ENCODE peak calls at places on chromosomes 12 and 14, in five cellular contexts. One of them, this sample, is unnamed.

GRCh38 chr14:76121089-76121748 is 30.5 kb upstream of the GPATCH2L start:
- DNase-seq in A549: no peak
- DNase-seq in endodermal cell: no peak
- DNase-seq in psoas muscle: no peak
- DNase-seq in heart right ventricle: no peak
- DNase-seq in this sample: no peak

GRCh38 chr14:100593751-100594624 is 6.8 kb upstream of the BEGAIN start:
- DNase-seq in psoas muscle: no peak
- DNase-seq in heart right ventricle: no peak
- DNase-seq in endodermal cell: peak; percentile 28
- DNase-seq in A549: no peak
- DNase-seq in this sample: no peak

GRCh38 chr12:109760031-109760929 is 46.7 kb downstream of the FAM222A start:
- DNase-seq in psoas muscle: peak; percentile 41
- DNase-seq in endodermal cell: peak; percentile 47
- DNase-seq in A549: no peak
- DNase-seq in heart right ventricle: peak; percentile 64
- DNase-seq in this sample: peak; percentile 24

GRCh38 chr12:113298861-113299545 is 35.9 kb downstream of the SLC8B1 start:
- DNase-seq in heart right ventricle: peak; percentile 83
- DNase-seq in psoas muscle: peak; percentile 89
- DNase-seq in A549: no peak
- DNase-seq in endodermal cell: peak; percentile 67
- DNase-seq in this sample: no peak

GRCh38 chr12:12902036-12902435 is 10.7 kb downstream of the GPRC5A start:
- DNase-seq in endodermal cell: no peak
- DNase-seq in heart right ventricle: no peak
- DNase-seq in A549: no peak
- DNase-seq in psoas muscle: no peak
- DNase-seq in this sample: no peak

GRCh38 chr14:60183724-60184596 is 18.8 kb upstream of the DHRS7 start:
- DNase-seq in psoas muscle: no peak
- DNase-seq in A549: peak; percentile 12
- DNase-seq in heart right ventricle: no peak
- DNase-seq in endodermal cell: no peak
- DNase-seq in this sample: peak; percentile 73

GRCh38 chr12:22415342-22416309 is 81.1 kb upstream of the ST8SIA1 start:
- DNase-seq in psoas muscle: no peak
- DNase-seq in endodermal cell: no peak
- DNase-seq in A549: no peak
- DNase-seq in heart right ventricle: no peak
- DNase-seq in this sample: no peak

GRCh38 chr14:24972844-24973243 is 77.1 kb downstream of the STXBP6 start:
- DNase-seq in psoas muscle: no peak
- DNase-seq in endodermal cell: no peak
- DNase-seq in heart right ventricle: no peak
- DNase-seq in A549: no peak
- DNase-seq in this sample: no peak

GRCh38 chr12:57844725-57845477 is 1.6 kb downstream of the CTDSP2 start:
- DNase-seq in heart right ventricle: peak; percentile 69
- DNase-seq in A549: peak; percentile 71
- DNase-seq in psoas muscle: peak; percentile 93
- DNase-seq in endodermal cell: peak; percentile 91
- DNase-seq in this sample: peak; percentile 98

GRCh38 chr12:65930114-65930828 is 106.0 kb downstream of the HMGA2 start:
- DNase-seq in endodermal cell: no peak
- DNase-seq in psoas muscle: no peak
- DNase-seq in A549: no peak
- DNase-seq in heart right ventricle: no peak
- DNase-seq in this sample: no peak

GRCh38 chr14:31312934-31313333 is 105.3 kb upstream of the HECTD1 start:
- DNase-seq in psoas muscle: no peak
- DNase-seq in endodermal cell: no peak
- DNase-seq in heart right ventricle: no peak
- DNase-seq in A549: no peak
- DNase-seq in this sample: no peak

GRCh38 chr12:94172031-94172430 is 23.7 kb downstream of the PLXNC1 start:
- DNase-seq in endodermal cell: no peak
- DNase-seq in heart right ventricle: no peak
- DNase-seq in A549: no peak
- DNase-seq in psoas muscle: no peak
- DNase-seq in this sample: no peak

GRCh38 chr12:97716356-97716755 is 253.8 kb downstream of the RMST start:
- DNase-seq in A549: peak; percentile 5
- DNase-seq in endodermal cell: peak; percentile 72
- DNase-seq in heart right ventricle: no peak
- DNase-seq in psoas muscle: no peak
- DNase-seq in this sample: peak; percentile 17

GRCh38 chr12:91613223-91613779 is 430.7 kb upstream of the DCN start:
- DNase-seq in psoas muscle: no peak
- DNase-seq in A549: no peak
- DNase-seq in endodermal cell: no peak
- DNase-seq in heart right ventricle: no peak
- DNase-seq in this sample: no peak

GRCh38 chr14:36771256-36771655 is 109.6 kb downstream of the PAX9 start:
- DNase-seq in heart right ventricle: no peak
- DNase-seq in endodermal cell: no peak
- DNase-seq in psoas muscle: no peak
- DNase-seq in A549: no peak
- DNase-seq in this sample: no peak

GRCh38 chr14:71243697-71244096 is 336.4 kb downstream of the PCNX1 start:
- DNase-seq in psoas muscle: no peak
- DNase-seq in endodermal cell: no peak
- DNase-seq in A549: no peak
- DNase-seq in heart right ventricle: no peak
- DNase-seq in this sample: no peak

GRCh38 chr12:65278576-65279386 is at the start of gene MSRB3:
- DNase-seq in heart right ventricle: peak; percentile 81
- DNase-seq in endodermal cell: peak; percentile 93
- DNase-seq in psoas muscle: peak; percentile 89
- DNase-seq in A549: peak; percentile 81
- DNase-seq in this sample: peak; percentile 78

GRCh38 chr14:100915582-100915981 is 12.1 kb upstream of the RTL1 start:
- DNase-seq in heart right ventricle: no peak
- DNase-seq in A549: no peak
- DNase-seq in endodermal cell: no peak
- DNase-seq in psoas muscle: no peak
- DNase-seq in this sample: no peak

GRCh38 chr12:52768479-52769200 is 8.5 kb downstream of the KRT76 start:
- DNase-seq in A549: no peak
- DNase-seq in heart right ventricle: no peak
- DNase-seq in endodermal cell: no peak
- DNase-seq in psoas muscle: no peak
- DNase-seq in this sample: no peak

GRCh38 chr12:132239796-132240668 is 89.4 kb downstream of the GALNT9 start:
- DNase-seq in A549: no peak
- DNase-seq in psoas muscle: no peak
- DNase-seq in heart right ventricle: no peak
- DNase-seq in endodermal cell: no peak
- DNase-seq in this sample: no peak

GRCh38 chr12:82740129-82741000 is 53.7 kb downstream of the TMTC2 start:
- DNase-seq in A549: peak; percentile 48
- DNase-seq in endodermal cell: peak; percentile 77
- DNase-seq in psoas muscle: no peak
- DNase-seq in heart right ventricle: no peak
- DNase-seq in this sample: no peak

GRCh38 chr14:105999361-106000028 is 473.1 kb downstream of the TMEM121 start:
- DNase-seq in A549: no peak
- DNase-seq in heart right ventricle: peak; percentile 63
- DNase-seq in psoas muscle: peak; percentile 67
- DNase-seq in endodermal cell: peak; percentile 72
- DNase-seq in this sample: peak; percentile 54

GRCh38 chr12:102063066-102063465 is 1.3 kb upstream of the WASHC3 start:
- DNase-seq in heart right ventricle: no peak
- DNase-seq in A549: no peak
- DNase-seq in endodermal cell: no peak
- DNase-seq in psoas muscle: no peak
- DNase-seq in this sample: peak; percentile 40
- H3K4me3 ChIP-seq in heart right ventricle: no peak overlapping the region
- H3K4me3 ChIP-seq in A549: no peak overlapping the region
- H3K4me3 ChIP-seq in endodermal cell: no peak overlapping the region
- H3K4me3 ChIP-seq in psoas muscle: no peak overlapping the region
- H3K4me3 ChIP-seq in this sample: peak overlapping the region; percentile 47

GRCh38 chr12:124388038-124388676 is 93.3 kb downstream of the RFLNA start:
- DNase-seq in heart right ventricle: no peak
- DNase-seq in psoas muscle: no peak
- DNase-seq in endodermal cell: no peak
- DNase-seq in A549: no peak
- DNase-seq in this sample: no peak
- H3K27ac ChIP-seq in heart right ventricle: peak overlapping the region; percentile 99
- H3K27ac ChIP-seq in psoas muscle: peak overlapping the region; percentile 96
- H3K27ac ChIP-seq in endodermal cell: no peak overlapping the region
- H3K27ac ChIP-seq in A549: peak overlapping the region; percentile 100
- H3K27ac ChIP-seq in this sample: peak overlapping the region; percentile 61

DNA sequence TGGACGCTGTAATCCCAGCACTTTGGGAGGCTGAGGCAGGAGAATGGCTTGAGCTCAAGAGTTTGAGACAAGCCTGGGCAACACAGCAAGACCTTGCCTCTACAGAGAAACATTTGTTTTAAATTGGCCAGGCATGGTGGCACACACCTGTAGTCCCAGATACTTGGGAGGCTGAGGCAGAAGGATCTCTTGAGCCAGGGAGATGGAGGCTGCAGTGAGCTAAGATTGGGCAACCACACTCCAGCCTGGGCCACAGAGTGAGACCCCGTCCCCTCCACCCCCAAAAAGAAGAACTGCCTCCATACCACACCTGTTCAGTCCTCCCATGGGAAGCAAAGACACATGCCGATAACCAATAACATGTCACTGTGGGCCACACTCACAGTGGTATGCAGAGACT is 19.2 kb downstream of the CCDC85C start:
- DNase-seq in endodermal cell: no peak
- DNase-seq in heart right ventricle: no peak
- DNase-seq in psoas muscle: no peak
- DNase-seq in A549: no peak
- DNase-seq in this sample: no peak
- H3K4me3 ChIP-seq in endodermal cell: no peak overlapping the region
- H3K4me3 ChIP-seq in heart right ventricle: no peak overlapping the region
- H3K4me3 ChIP-seq in psoas muscle: no peak overlapping the region
- H3K4me3 ChIP-seq in A549: no peak overlapping the region
- H3K4me3 ChIP-seq in this sample: no peak overlapping the region

GRCh38 chr14:77682158-77682553 is 25.7 kb downstream of the ALKBH1 start:
- DNase-seq in heart right ventricle: no peak
- DNase-seq in endodermal cell: no peak
- DNase-seq in psoas muscle: no peak
- DNase-seq in A549: no peak
- DNase-seq in this sample: no peak

DNA sequence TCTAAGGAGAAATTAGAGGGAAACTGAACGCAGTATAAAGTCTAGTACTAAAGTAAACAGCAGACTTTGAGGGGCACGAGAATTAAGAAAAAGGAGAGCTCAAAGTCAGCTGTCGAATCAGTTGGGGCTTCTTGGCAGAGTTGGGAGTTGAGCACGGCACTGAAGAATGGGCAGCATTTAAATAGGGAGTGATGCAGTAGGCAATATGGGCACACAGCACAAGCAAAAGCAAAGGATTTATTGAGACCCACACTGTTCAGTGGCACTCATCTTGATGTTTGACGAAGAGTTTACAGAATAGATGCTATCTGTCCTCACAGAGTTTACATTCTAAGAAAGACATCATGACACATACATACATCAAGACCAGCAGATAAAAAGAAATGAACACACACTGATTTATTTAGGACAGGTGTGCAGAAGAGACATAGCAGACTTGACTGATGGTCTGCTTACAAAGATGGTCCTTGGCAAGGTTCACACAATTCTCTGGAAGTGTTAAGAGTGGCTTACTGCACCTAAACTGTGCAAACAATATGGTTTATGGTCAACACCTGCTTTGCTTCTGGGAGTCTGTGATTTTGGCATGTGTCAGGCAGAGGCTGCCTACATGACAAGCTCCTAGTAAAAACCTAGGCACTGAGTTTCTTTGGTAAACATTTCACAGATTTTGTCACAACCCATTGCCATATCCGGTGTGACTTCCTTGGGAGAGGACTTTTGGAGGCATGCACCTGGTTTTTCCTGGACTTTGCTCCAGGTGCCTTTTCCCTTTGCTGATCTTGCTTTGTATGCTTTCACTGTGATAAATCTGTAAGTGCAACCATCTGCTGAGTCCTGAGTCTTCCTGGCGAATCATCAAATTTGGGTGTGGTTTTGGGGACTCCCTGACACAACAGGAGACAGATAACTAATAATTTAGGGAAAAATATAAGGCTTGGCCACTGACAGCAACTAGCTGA is 26.3 kb downstream of the ALKBH1 start:
- DNase-seq in A549: no peak
- DNase-seq in heart right ventricle: no peak
- DNase-seq in endodermal cell: no peak
- DNase-seq in psoas muscle: no peak
- DNase-seq in this sample: no peak
- H3K27ac ChIP-seq in A549: no peak overlapping the region
- H3K27ac ChIP-seq in heart right ventricle: peak overlapping the region; percentile 54
- H3K27ac ChIP-seq in endodermal cell: no peak overlapping the region
- H3K27ac ChIP-seq in psoas muscle: peak overlapping the region; percentile 67
- H3K27ac ChIP-seq in this sample: no peak overlapping the region

GRCh38 chr14:104448321-104448720 is 131.2 kb upstream of the C14orf180 start:
- DNase-seq in A549: no peak
- DNase-seq in heart right ventricle: no peak
- DNase-seq in endodermal cell: no peak
- DNase-seq in psoas muscle: no peak
- DNase-seq in this sample: no peak

GRCh38 chr14:104447750-104448149 is 131.8 kb upstream of the C14orf180 start:
- DNase-seq in endodermal cell: no peak
- DNase-seq in A549: no peak
- DNase-seq in psoas muscle: no peak
- DNase-seq in heart right ventricle: no peak
- DNase-seq in this sample: no peak

GRCh38 chr14:104448721-104449120 is 130.8 kb upstream of the C14orf180 start:
- DNase-seq in A549: no peak
- DNase-seq in heart right ventricle: no peak
- DNase-seq in endodermal cell: no peak
- DNase-seq in psoas muscle: no peak
- DNase-seq in this sample: no peak

GRCh38 chr14:104451474-104451873 is 128.1 kb upstream of the C14orf180 start:
- DNase-seq in heart right ventricle: no peak
- DNase-seq in endodermal cell: peak; percentile 8
- DNase-seq in psoas muscle: no peak
- DNase-seq in A549: no peak
- DNase-seq in this sample: no peak

GRCh38 chr14:104450811-104451401 is 128.7 kb upstream of the C14orf180 start:
- DNase-seq in A549: no peak
- DNase-seq in heart right ventricle: no peak
- DNase-seq in endodermal cell: peak; percentile 24
- DNase-seq in psoas muscle: no peak
- DNase-seq in this sample: no peak
- H3K4me3 ChIP-seq in A549: no peak overlapping the region
- H3K4me3 ChIP-seq in heart right ventricle: no peak overlapping the region
- H3K4me3 ChIP-seq in endodermal cell: no peak overlapping the region
- H3K4me3 ChIP-seq in psoas muscle: no peak overlapping the region
- H3K4me3 ChIP-seq in this sample: no peak overlapping the region

DNA sequence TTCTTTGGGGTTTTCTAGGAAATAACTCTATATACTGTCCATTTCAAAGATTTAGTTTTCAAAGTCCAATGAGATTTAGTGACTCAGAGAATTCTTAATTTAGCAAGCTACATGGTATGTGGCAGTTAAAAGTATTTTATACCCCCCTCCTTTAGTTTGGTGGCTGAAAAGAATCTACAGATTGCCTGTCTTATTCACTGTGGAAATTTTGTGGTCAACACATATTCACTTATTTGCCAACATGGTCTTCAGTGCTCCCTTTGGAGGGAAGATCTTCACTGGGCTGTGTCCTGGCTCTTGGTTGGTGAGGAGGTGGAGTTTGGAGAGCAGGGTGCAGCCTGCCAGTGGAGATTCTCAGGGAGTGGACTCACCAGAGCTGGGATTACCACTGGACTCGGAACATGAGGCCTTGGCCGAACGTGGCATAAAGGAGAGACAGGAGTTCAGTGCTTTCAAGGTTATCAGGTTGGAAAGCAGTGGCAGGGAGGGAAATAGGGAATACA is 39.8 kb downstream of the SAMD4A start:
- DNase-seq in endodermal cell: no peak
- DNase-seq in psoas muscle: peak; percentile 72
- DNase-seq in A549: no peak
- DNase-seq in heart right ventricle: peak; percentile 20
- DNase-seq in this sample: no peak
- H3K27ac ChIP-seq in endodermal cell: no peak overlapping the region
- H3K27ac ChIP-seq in psoas muscle: peak overlapping the region; percentile 73
- H3K27ac ChIP-seq in A549: no peak overlapping the region
- H3K27ac ChIP-seq in heart right ventricle: peak overlapping the region; percentile 87
- H3K27ac ChIP-seq in this sample: no peak overlapping the region

This sample was measured in SJCRH30.